ENCODE peak calls at places on chromosomes 5 and 9, in seven cellular contexts. H, X, N, O, S, L and Q are unnamed samples.

GRCh38 chr5:150137997-150138396 is 17.6 kb downstream of the PDGFRB start:
- DNase-seq in O (no peak), X (no peak), L (peak), N (peak), H (no peak), S (no peak), Q (no peak)

GRCh38 chr9:136052433-136052880 is 42.6 kb downstream of the NACC2 start:
- DNase-seq in X (no peak), N (no peak), L (no peak), H (no peak), S (no peak), O (no peak), Q (no peak)

GRCh38 chr9:33234511-33235467 is 5.2 kb upstream of the SPINK4 start:
- DNase-seq in H (peak), N (no peak), X (no peak), L (peak), O (no peak), S (no peak), Q (no peak)

GRCh38 chr5:69130241-69130640 is 36.4 kb downstream of the SLC30A5 start:
- DNase-seq in S (no peak), N (no peak), H (no peak), X (no peak), O (no peak), L (no peak), Q (no peak)

GRCh38 chr9:134196911-134197310 is 32.5 kb upstream of the RNU6ATAC start:
- DNase-seq in H (no peak), S (no peak), X (no peak), O (peak), N (no peak), L (no peak), Q (no peak)

GRCh38 chr5:133130387-133131118 is 78.7 kb downstream of the HSPA4 start:
- DNase-seq in X (no peak), O (no peak), S (no peak), N (no peak), H (peak), L (no peak), Q (no peak)

GRCh38 chr9:127168756-127169506 is 46.5 kb upstream of the ANGPTL2 start:
- DNase-seq in H (no peak), S (no peak), O (no peak), L (peak), X (no peak), N (no peak), Q (no peak)

GRCh38 chr9:125649315-125649714 is 57.7 kb downstream of the MAPKAP1 start:
- DNase-seq in S (no peak), L (peak), H (peak), X (peak), O (peak), N (peak), Q (no peak)

GRCh38 chr5:181060231-181060590 is 20.1 kb downstream of the BTNL9 start:
- DNase-seq in X (no peak), L (no peak), H (no peak), O (no peak), N (no peak), S (no peak), Q (no peak)

DNA sequence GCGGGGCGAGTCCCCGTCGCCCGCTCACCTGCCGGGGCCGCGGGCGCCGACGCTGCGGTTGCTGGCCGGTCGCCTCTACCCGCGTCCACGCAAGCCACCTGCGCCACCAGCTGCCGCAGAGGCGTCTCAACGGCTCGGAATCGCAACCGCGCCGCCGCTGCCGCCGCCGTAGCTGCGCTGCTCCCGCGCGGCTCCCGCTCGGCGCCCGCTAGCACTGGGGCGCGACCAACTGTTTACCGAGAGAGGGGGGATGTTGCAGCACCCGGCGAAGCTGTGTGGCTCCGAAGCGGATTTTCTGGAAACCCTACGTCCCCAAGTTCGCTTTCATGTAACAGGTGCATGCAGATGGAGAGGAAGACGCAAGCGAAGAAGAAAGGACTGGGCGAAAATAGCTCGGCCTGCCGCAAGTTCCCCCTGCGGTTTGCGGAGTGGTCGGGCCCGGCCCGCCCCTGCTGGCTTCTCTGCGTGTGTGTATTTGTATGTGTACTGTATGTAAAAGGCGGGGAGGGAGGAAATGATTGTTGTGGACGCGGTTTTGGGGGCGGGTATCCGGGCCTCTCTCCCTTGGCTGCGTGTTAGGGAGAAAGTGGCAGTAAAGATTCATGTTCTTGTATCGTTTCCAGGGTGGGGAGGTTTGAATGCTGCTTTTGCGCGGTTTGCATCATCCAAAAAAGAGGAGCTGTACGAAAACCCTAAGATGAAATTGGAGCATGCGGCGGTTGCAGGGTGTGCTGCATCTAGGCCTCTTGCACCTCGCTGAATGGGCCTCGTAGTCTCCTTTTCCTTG is at the start of gene PSIP1:
- DNase-seq in O (peak), H (peak), N (peak), X (peak), L (peak), S (peak), Q (peak)
- TF ChIP-seq CTCF in O (peak), H (no peak), N (peak), X (no peak), L (no peak), S (no peak), Q (no peak)

GRCh38 chr9:98678244-98678842 is 30.4 kb downstream of the GABBR2 start:
- DNase-seq in N (no peak), S (no peak), L (peak), O (no peak), X (no peak), H (peak), Q (no peak)
- TF ChIP-seq CTCF in N (no peak), S (peak), L (peak), O (peak), X (no peak), H (peak), Q (peak)

DNA sequence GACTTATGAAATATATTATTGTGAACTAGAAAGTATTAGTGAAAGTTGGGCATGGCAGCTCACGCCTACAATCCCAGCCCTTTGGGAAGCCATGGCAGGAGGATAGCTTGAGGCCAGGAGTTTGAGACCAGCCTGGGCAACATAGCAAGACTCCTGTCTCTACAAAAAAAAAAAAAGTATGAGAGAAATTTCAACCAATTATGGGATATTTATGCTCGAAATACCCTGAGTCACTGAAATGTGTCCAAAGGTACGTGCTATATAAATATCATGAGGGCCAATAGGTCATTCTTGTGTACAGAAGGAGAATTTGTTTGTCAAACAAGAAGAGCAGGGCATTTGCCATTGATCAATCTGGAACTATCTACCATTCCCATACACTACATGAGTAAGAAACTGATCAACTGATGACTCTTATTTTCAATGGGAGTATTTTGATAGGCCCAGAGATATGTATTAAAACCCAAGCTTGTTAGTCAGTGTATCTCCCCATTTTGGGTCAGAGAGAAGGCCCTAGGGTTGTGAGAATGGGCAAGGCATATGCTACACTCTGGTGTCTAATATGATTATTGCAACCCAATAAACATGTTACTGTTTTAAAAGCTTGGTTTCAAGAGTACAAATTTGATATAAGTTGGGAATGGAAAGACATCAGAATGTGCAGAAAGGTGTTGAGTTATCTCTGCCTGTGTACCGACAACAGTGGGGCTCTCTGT is 21.7 kb upstream of the HOMER1 start:
- DNase-seq in N (no peak), L (peak), S (no peak), X (no peak), H (no peak), O (no peak), Q (no peak)
- TF ChIP-seq CTCF in N (no peak), L (peak), S (no peak), X (no peak), H (peak), O (no peak), Q (no peak)

GRCh38 chr9:137278061-137278912 is 761 bp downstream of the TOR4A start:
- DNase-seq in N (no peak), H (no peak), X (no peak), S (peak), O (no peak), L (peak), Q (no peak)

GRCh38 chr9:137278913-137279711 is 1.6 kb downstream of the TOR4A start:
- DNase-seq in O (no peak), S (no peak), N (no peak), X (no peak), L (no peak), H (no peak), Q (no peak)

GRCh38 chr9:137275937-137276756 is 1.4 kb upstream of the TOR4A start:
- DNase-seq in S (no peak), L (no peak), H (no peak), X (no peak), O (peak), N (no peak), Q (no peak)

GRCh38 chr9:137276757-137277328 is 683 bp upstream of the TOR4A start:
- DNase-seq in O (peak), S (peak), H (no peak), N (peak), L (peak), X (peak), Q (no peak)

GRCh38 chr9:137277329-137278041 is at the start of gene TOR4A:
- DNase-seq in O (peak), L (peak), N (peak), H (peak), X (peak), S (peak), Q (peak)
- TF ChIP-seq CTCF in O (no peak), L (peak), N (no peak), H (peak), X (no peak), S (peak), Q (peak)

GRCh38 chr5:16776611-16777251 is 159.4 kb downstream of the MYO10 start:
- DNase-seq in H (no peak), S (no peak), X (no peak), L (peak), N (no peak), O (no peak), Q (no peak)
- TF ChIP-seq CTCF in H (peak), S (no peak), X (peak), L (peak), N (no peak), O (peak), Q (peak)